ENCODE peak calls at places on chromosome 13, in six cellular contexts. D, C, V, T, G and X are unnamed samples.

GRCh38 chr13:95541308-95541707 is 11.2 kb upstream of the CLDN10 start:
- DNase-seq in D (no peak), C (no peak), V (no peak), T (no peak), G (no peak), X (no peak)

GRCh38 chr13:48585456-48585840 is 52.6 kb upstream of the RCBTB2 start:
- DNase-seq in D (no peak), C (no peak), V (no peak), T (peak), G (peak), X (peak)

GRCh38 chr13:111280666-111281577 is 39.5 kb upstream of the TEX29 start:
- DNase-seq in D (peak), C (no peak), V (no peak), T (peak), G (no peak), X (no peak)

GRCh38 chr13:110981379-110981778 is 66.5 kb upstream of the ANKRD10 start:
- DNase-seq in D (no peak), C (no peak), V (no peak), T (no peak), G (no peak), X (no peak)

GRCh38 chr13:42119875-42120274 is 71.4 kb downstream of the DGKH start:
- DNase-seq in D (no peak), C (no peak), V (no peak), T (no peak), G (no peak), X (no peak)

GRCh38 chr13:38372818-38373217 is 23.2 kb downstream of the UFM1 start:
- DNase-seq in D (no peak), C (no peak), V (no peak), T (no peak), G (no peak), X (no peak)

GRCh38 chr13:50277127-50277526 is 261.9 kb downstream of the KCNRG start:
- DNase-seq in D (no peak), C (no peak), V (no peak), T (peak), G (no peak), X (peak)

GRCh38 chr13:19862511-19863313 is 737 bp downstream of the ZMYM5 start:
- DNase-seq in D (peak), C (peak), V (peak), T (peak), G (no peak), X (peak)

GRCh38 chr13:98308525-98308911 is 131.4 kb upstream of the RNF113B start:
- DNase-seq in D (no peak), C (no peak), V (no peak), T (no peak), G (no peak), X (no peak)

GRCh38 chr13:27919299-27919933 is 384 bp upstream of the PDX1 start:
- DNase-seq in D (no peak), C (no peak), V (no peak), T (no peak), G (peak), X (no peak)

GRCh38 chr13:50400930-50401553 is 385.8 kb downstream of the KCNRG start:
- DNase-seq in D (peak), C (no peak), V (no peak), T (peak), G (peak), X (peak)

GRCh38 chr13:22265563-22265962 is 594.7 kb downstream of the FGF9 start:
- DNase-seq in D (no peak), C (no peak), V (no peak), T (no peak), G (no peak), X (no peak)

GRCh38 chr13:111865046-111865445 is 201.9 kb upstream of the SOX1 start:
- DNase-seq in D (no peak), C (no peak), V (no peak), T (no peak), G (no peak), X (no peak)

GRCh38 chr13:112251930-112252585 is 124.1 kb upstream of the SPACA7 start:
- DNase-seq in D (no peak), C (no peak), V (no peak), T (no peak), G (no peak), X (no peak)

GRCh38 chr13:46639033-46639981 is 86.3 kb downstream of the LRCH1 start:
- DNase-seq in D (no peak), C (no peak), V (no peak), T (no peak), G (peak), X (no peak)